ENCODE peak calls at places on chromosomes 16 and 17, in four cellular contexts. J, W, F and D are unnamed samples.

GRCh38 chr17:36935681-36936454 is 1.4 kb upstream of the LHX1 start:
- DNase-seq in W (no peak), J (no peak), F (no peak), D (no peak)

GRCh38 chr17:17090642-17091103 is 48.4 kb downstream of the MPRIP start:
- DNase-seq in F (no peak), J (no peak), W (no peak), D (no peak)

GRCh38 chr17:81509687-81510523 is 2.7 kb downstream of the ACTG1 start:
- DNase-seq in F (no peak), J (no peak), W (no peak), D (no peak)

GRCh38 chr17:81863833-81864768 is 3.8 kb upstream of the P4HB start:
- DNase-seq in F (no peak), J (no peak), W (no peak), D (no peak)

GRCh38 chr16:11615756-11616447 is 29.2 kb upstream of the LITAF start:
- DNase-seq in F (no peak), W (no peak), J (no peak), D (no peak)

GRCh38 chr17:60170835-60171752 is 21.3 kb downstream of the CA4 start:
- DNase-seq in F (no peak), W (no peak), J (no peak), D (no peak)

GRCh38 chr17:75069783-75070182 is 18.0 kb upstream of the SLC16A5 start:
- DNase-seq in F (no peak), J (no peak), W (no peak), D (no peak)

GRCh38 chr16:88392616-88393015 is 9.9 kb downstream of the ZNF469 start:
- DNase-seq in F (no peak), J (no peak), W (no peak), D (no peak)

GRCh38 chr17:55545765-55546164 is 34.5 kb upstream of the SMIM36 start:
- DNase-seq in J (no peak), F (no peak), W (no peak), D (no peak)

GRCh38 chr17:45441536-45442310 is 9.1 kb upstream of the ARHGAP27 start:
- DNase-seq in J (no peak), F (no peak), W (no peak), D (no peak)

GRCh38 chr16:14179116-14179515 is 108.0 kb downstream of the MRTFB start:
- DNase-seq in F (no peak), J (no peak), W (no peak), D (no peak)

GRCh38 chr16:88455610-88456355 is 2.7 kb downstream of the ZFPM1 start:
- DNase-seq in J (no peak), F (peak; percentile 76), W (peak; percentile 57), D (no peak)

GRCh38 chr16:19829844-19830703 is 54.6 kb downstream of the GPRC5B start:
- DNase-seq in J (no peak), W (no peak), F (no peak), D (no peak)

GRCh38 chr17:29753845-29754439 is 131.2 kb upstream of the CORO6 start:
- DNase-seq in F (no peak), W (no peak), J (no peak), D (no peak)

GRCh38 chr16:30658731-30659506 is 688 bp downstream of the FBRS start:
- DNase-seq in J (peak; percentile 80), F (no peak), W (no peak), D (no peak)

GRCh38 chr16:14418795-14419225 is 211.2 kb downstream of the PARN start:
- DNase-seq in J (no peak), W (no peak), F (no peak), D (no peak)

DNA sequence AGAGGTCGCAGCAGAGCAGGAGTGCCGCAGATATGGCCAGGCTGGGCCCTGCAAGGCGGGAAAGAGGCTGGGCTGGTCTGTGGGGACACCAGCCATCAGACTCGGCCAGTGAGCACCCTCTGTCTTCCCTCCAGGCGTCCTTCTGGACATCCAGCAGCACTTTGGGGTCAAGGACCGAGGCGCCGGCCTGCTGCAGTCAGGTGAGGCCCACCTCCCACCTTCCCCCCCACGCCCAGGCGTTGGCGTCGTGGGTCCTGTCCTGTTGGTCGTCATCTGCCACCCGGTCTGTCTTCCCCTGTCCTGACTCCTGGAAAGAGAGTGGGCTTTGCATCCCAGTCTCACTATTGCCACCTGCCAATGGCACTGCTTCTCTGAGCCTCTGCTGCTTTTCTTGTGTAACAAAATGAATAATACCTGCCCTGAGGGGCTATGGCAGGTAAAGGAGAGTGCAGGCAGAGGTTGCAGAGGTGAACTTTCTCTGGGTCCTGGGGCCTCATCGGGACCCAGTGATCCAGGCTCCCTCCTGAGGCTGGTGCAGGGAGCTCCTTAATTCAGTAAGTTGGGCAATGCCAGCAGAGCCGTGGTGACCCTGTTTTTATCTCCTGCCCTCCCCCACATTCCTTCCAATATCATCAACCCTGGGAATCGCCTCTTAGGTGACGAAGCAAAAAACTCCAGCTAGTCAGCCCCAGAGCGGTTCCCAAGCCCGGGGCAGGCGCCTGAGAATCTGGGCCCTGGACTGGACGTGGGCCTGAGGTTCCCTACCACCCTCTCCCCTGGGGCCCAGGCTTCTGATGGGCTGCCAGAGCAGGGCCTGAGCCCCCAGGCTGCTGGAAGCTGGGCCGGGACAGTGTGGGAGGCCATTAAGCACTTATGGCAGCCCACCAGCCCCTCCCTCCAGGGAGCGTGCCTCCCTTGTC is 14.7 kb downstream of the SPNS2 start:
- DNase-seq in J (no peak), W (no peak), F (no peak), D (no peak)
- H3K9me3 ChIP-seq in J (no peaks in the 10 kb centered on the region), W (no peaks in the 10 kb centered on the region), F (no peaks in the 10 kb centered on the region), D (no peaks in the 10 kb centered on the region)

GRCh38 chr16:35798885-35799426 is 2339.5 kb downstream of the TP53TG3F start:
- DNase-seq in W (no peak), F (no peak), J (peak; percentile 89), D (no peak)
- H3K9me3 ChIP-seq in W (peaks cover 4% of the 10 kb centered on the region), F (no peaks in the 10 kb centered on the region), J (no peaks in the 10 kb centered on the region), D (peaks cover 6% of the 10 kb centered on the region)

DNA sequence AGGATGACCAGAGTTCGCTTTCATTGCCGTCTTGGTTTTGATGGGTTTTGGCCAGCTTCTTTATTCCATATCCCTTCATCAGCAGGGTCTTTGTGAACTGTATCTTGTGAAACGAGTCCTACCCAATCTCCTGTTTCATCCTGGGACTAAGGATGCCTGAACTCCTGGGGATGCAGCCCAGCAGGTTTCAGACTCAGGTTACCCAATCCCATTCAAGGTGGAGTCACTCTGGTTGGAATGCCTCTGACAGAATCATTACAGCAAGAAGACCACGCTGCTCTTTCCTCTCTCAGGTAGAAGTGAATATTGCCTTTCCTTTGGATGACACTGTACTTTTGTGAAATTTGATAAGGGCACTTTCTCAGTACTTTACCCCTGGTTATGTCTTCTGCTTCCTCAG is 98.1 kb downstream of the CDH11 start:
- DNase-seq in J (no peak), F (no peak), W (no peak), D (no peak)
- H3K9me3 ChIP-seq in J (no peaks in the 10 kb centered on the region), F (no peaks in the 10 kb centered on the region), W (no peaks in the 10 kb centered on the region), D (no peaks in the 10 kb centered on the region)

GRCh38 chr17:11637796-11638195 is 39.5 kb downstream of the DNAH9 start:
- DNase-seq in J (no peak), F (no peak), W (no peak), D (no peak)
- H3K9me3 ChIP-seq in J (no peaks in the 10 kb centered on the region), F (no peaks in the 10 kb centered on the region), W (no peaks in the 10 kb centered on the region), D (no peaks in the 10 kb centered on the region)

GRCh38 chr16:35734728-35735402 is 2275.5 kb downstream of the TP53TG3F start:
- DNase-seq in W (no peak), J (no peak), F (no peak), D (no peak)
- H3K9me3 ChIP-seq in W (no peaks in the 10 kb centered on the region), J (no peaks in the 10 kb centered on the region), F (no peaks in the 10 kb centered on the region), D (peaks cover 9% of the 10 kb centered on the region)

GRCh38 chr17:66715076-66715675 is 119.7 kb upstream of the CACNG5 start:
- DNase-seq in F (no peak), W (no peak), J (no peak), D (no peak)
- H3K9me3 ChIP-seq in F (no peaks in the 10 kb centered on the region), W (no peaks in the 10 kb centered on the region), J (no peaks in the 10 kb centered on the region), D (no peaks in the 10 kb centered on the region)